ENCODE peak calls at places on chromosomes 2 and 18, in six cellular contexts. D, M, L, T, Y and K are unnamed samples.

GRCh38 chr18:10297079-10297478 is 157.4 kb upstream of the APCDD1 start:
- DNase-seq in L (no peak), Y (no peak), D (no peak), T (no peak), M (no peak), K (no peak)

GRCh38 chr2:95352291-95353054 is 50.0 kb upstream of the FAHD2A start:
- DNase-seq in T (peak), Y (peak), L (no peak), M (no peak), D (no peak), K (peak)

GRCh38 chr2:45833968-45834344 is 182.5 kb downstream of the PRKCE start:
- DNase-seq in D (peak), Y (no peak), T (no peak), M (no peak), L (no peak), K (no peak)

GRCh38 chr2:234694244-234695013 is 197.5 kb upstream of the ARL4C start:
- DNase-seq in D (no peak), T (no peak), L (no peak), Y (no peak), M (peak), K (no peak)

GRCh38 chr2:239240480-239240881 is 160.3 kb downstream of the HDAC4 start:
- DNase-seq in Y (no peak), M (no peak), D (no peak), T (no peak), L (no peak), K (no peak)

GRCh38 chr2:106099691-106100090 is 94.4 kb downstream of the UXS1 start:
- DNase-seq in L (no peak), Y (no peak), T (no peak), D (no peak), M (no peak), K (no peak)

GRCh38 chr2:236171213-236172201 is 3.3 kb upstream of the GBX2 start:
- DNase-seq in D (no peak), M (no peak), T (no peak), Y (no peak), L (peak), K (no peak)

GRCh38 chr2:45734952-45735351 is 83.5 kb downstream of the PRKCE start:
- DNase-seq in D (no peak), L (no peak), M (no peak), T (no peak), Y (no peak), K (no peak)

GRCh38 chr2:64866797-64867196 is 122.4 kb upstream of the SLC1A4 start:
- DNase-seq in L (no peak), M (peak), D (no peak), Y (no peak), T (peak), K (no peak)

GRCh38 chr2:8805278-8806045 is 32.0 kb downstream of the KIDINS220 start:
- DNase-seq in L (no peak), D (no peak), T (no peak), M (no peak), Y (no peak), K (no peak)

GRCh38 chr2:159903404-159904126 is 105.6 kb upstream of the CD302 start:
- DNase-seq in Y (peak), L (no peak), T (no peak), D (peak), M (peak), K (peak)

GRCh38 chr2:128535928-128536327 is 217.3 kb upstream of the HS6ST1 start:
- DNase-seq in D (no peak), M (peak), T (no peak), L (no peak), Y (no peak), K (no peak)

GRCh38 chr18:8786766-8787670 is 81.7 kb downstream of the MTCL1 start:
- DNase-seq in D (no peak), Y (no peak), T (no peak), L (no peak), M (no peak), K (no peak)

GRCh38 chr2:167689444-167689843 is 558.0 kb downstream of the STK39 start:
- DNase-seq in M (peak), L (peak), Y (no peak), D (no peak), T (no peak), K (no peak)

GRCh38 chr2:165803123-165803760 is 9.2 kb upstream of the GALNT3 start:
- DNase-seq in L (no peak), Y (no peak), M (peak), T (no peak), D (no peak), K (no peak)

GRCh38 chr2:197152451-197153228 is 157.9 kb downstream of the ANKRD44 start:
- DNase-seq in M (peak), D (peak), Y (no peak), L (no peak), T (no peak), K (no peak)

GRCh38 chr2:219119422-219120043 is 41.1 kb downstream of the NHEJ1 start:
- DNase-seq in T (peak), L (no peak), M (peak), D (peak), Y (no peak), K (peak)

GRCh38 chr2:238690673-238690965 is 157.3 kb upstream of the TWIST2 start:
- DNase-seq in D (no peak), Y (peak), T (peak), M (no peak), L (no peak), K (no peak)

GRCh38 chr18:33578371-33579146 is 540 bp downstream of the ASXL3 start:
- DNase-seq in Y (peak), T (peak), D (no peak), M (no peak), L (peak), K (peak)

GRCh38 chr2:240790370-240791210 is 29.4 kb downstream of the KIF1A start:
- DNase-seq in L (no peak), Y (no peak), D (no peak), M (no peak), T (no peak), K (no peak)

GRCh38 chr2:234957533-234958135 is 5.8 kb downstream of the SH3BP4 start:
- DNase-seq in L (no peak), D (no peak), T (no peak), M (peak), Y (no peak), K (no peak)

GRCh38 chr18:59459352-59460059 is 100.4 kb upstream of the LMAN1 start:
- DNase-seq in M (peak), L (no peak), D (no peak), T (no peak), Y (no peak), K (no peak)

GRCh38 chr2:227576812-227577211 is 21.9 kb upstream of the SCYGR2 start:
- DNase-seq in Y (no peak), L (no peak), M (no peak), T (no peak), D (no peak), K (no peak)

GRCh38 chr2:174117951-174118930 is 130.1 kb downstream of the OLA1 start:
- DNase-seq in D (no peak), M (peak), Y (no peak), T (no peak), L (no peak), K (no peak)

GRCh38 chr2:233210843-233211600 is 40.5 kb upstream of the ATG16L1 start:
- DNase-seq in D (no peak), Y (peak), T (peak), L (no peak), M (peak), K (peak)

GRCh38 chr2:43484323-43484930 is 111.4 kb downstream of the THADA start:
- DNase-seq in M (peak), Y (no peak), L (no peak), T (no peak), D (no peak), K (no peak)